ENCODE peak calls at places on chromosomes 4 and X, in four cellular contexts. I is fibroblast of pulmonary artery; D is stimulated activated CD8-positive, alpha-beta memory T cell treated with anti-CD3 and anti-CD28 coated beads, Interleukin-7, amount 100 ng/mL, for 1 hour; W is endodermal cell. K is an unnamed sample.

GRCh38 chrX:14015941-14016340 is 13.8 kb downstream of the GEMIN8 start:
- DNase-seq in I (no peak), W (no peak), D (no peak), K (no peak)

GRCh38 chr4:99816611-99817309 is at the start of gene DAPP1:
- DNase-seq in D (peak), I (no peak), W (peak), K (no peak)

GRCh38 chr4:1793940-1794808 is 1.1 kb downstream of the FGFR3 start:
- DNase-seq in W (peak), D (no peak), I (peak), K (no peak)

GRCh38 chr4:190016369-190017289 is 10.4 kb downstream of the FRG2 start:
- DNase-seq in W (no peak), D (no peak), I (no peak), K (no peak)

GRCh38 chr4:137909910-137910309 is 332.2 kb downstream of the SLC7A11 start:
- DNase-seq in I (no peak), D (no peak), W (peak), K (peak)

GRCh38 chrX:150959557-150959956 is 23.6 kb upstream of the HMGB3 start:
- DNase-seq in I (no peak), D (no peak), W (no peak), K (no peak)

GRCh38 chr4:7625073-7625472 is 190.3 kb upstream of the PSAPL1 start:
- DNase-seq in W (no peak), I (no peak), D (no peak), K (no peak)

GRCh38 chr4:165474784-165475705 is 96.2 kb downstream of the CPE start:
- DNase-seq in I (no peak), D (no peak), W (no peak), K (no peak)

GRCh38 chr4:73620115-73620792 is at the start of gene RASSF6:
- DNase-seq in W (peak), D (no peak), I (no peak), K (no peak)

GRCh38 chr4:176769519-176769918 is 23.2 kb downstream of the VEGFC start:
- DNase-seq in D (no peak), W (no peak), I (peak), K (no peak)

GRCh38 chrX:146934256-146934655 is 119.7 kb upstream of the CXorf51A start:
- DNase-seq in D (no peak), W (no peak), I (no peak), K (no peak)

GRCh38 chr4:110869114-110869513 is 246.2 kb upstream of the PITX2 start:
- DNase-seq in W (no peak), I (no peak), D (no peak), K (no peak)

GRCh38 chrX:74784629-74785028 is 140.6 kb downstream of the NEXMIF start:
- DNase-seq in I (no peak), W (no peak), D (no peak), K (no peak)

GRCh38 chrX:56733459-56734046 is 4.5 kb downstream of the NBDY start:
- DNase-seq in W (peak), D (peak), I (peak), K (peak)

GRCh38 chr4:159296061-159296460 is 193.2 kb downstream of the RAPGEF2 start:
- DNase-seq in W (no peak), D (no peak), I (no peak), K (no peak)

GRCh38 chr4:83629945-83630684 is 94.2 kb downstream of the GPAT3 start:
- DNase-seq in D (no peak), I (peak), W (no peak), K (no peak)

GRCh38 chr4:158208931-158209640 is 1.2 kb upstream of the TMEM144 start:
- DNase-seq in I (peak), D (no peak), W (no peak), K (no peak)

GRCh38 chrX:19750028-19750786 is 137.2 kb downstream of the SH3KBP1 start:
- DNase-seq in D (no peak), I (no peak), W (no peak), K (no peak)

GRCh38 chr4:84238247-84239090 is 260.6 kb downstream of the NKX6-1 start:
- DNase-seq in W (no peak), D (no peak), I (no peak), K (no peak)

GRCh38 chr4:119623025-119623424 is 5.6 kb downstream of the PDE5A start:
- DNase-seq in W (no peak), D (no peak), I (peak), K (no peak)

GRCh38 chrX:47232803-47233332 is at the start of gene USP11:
- DNase-seq in D (peak), W (peak), I (peak), K (peak)

GRCh38 chr4:74944354-74944793 is 11.5 kb downstream of the PARM1 start:
- DNase-seq in W (no peak), I (no peak), D (no peak), K (no peak)

GRCh38 chr4:105191621-105192210 is 45.0 kb downstream of the TET2 start:
- DNase-seq in I (peak), D (no peak), W (no peak), K (no peak)

GRCh38 chr4:26780524-26780923 is 80.1 kb upstream of the STIM2 start:
- DNase-seq in W (no peak), I (peak), D (no peak), K (no peak)

GRCh38 chrX:39263946-39264483 is 462.8 kb downstream of the MID1IP1 start:
- DNase-seq in I (no peak), D (no peak), W (no peak), K (no peak)

GRCh38 chr4:41294445-41295062 is 37.8 kb downstream of the UCHL1 start:
- DNase-seq in I (no peak), W (no peak), D (no peak), K (no peak)

GRCh38 chr4:86825511-86825910 is 23.7 kb downstream of the SLC10A6 start:
- DNase-seq in I (no peak), W (no peak), D (no peak), K (no peak)

GRCh38 chr4:64385177-64385549 is 24.1 kb downstream of the TECRL start:
- DNase-seq in W (no peak), D (no peak), I (no peak), K (no peak)

GRCh38 chr4:105992641-105993305 is 97.5 kb downstream of the NPNT start:
- DNase-seq in W (no peak), I (no peak), D (no peak), K (no peak)

GRCh38 chr4:25860586-25861421 is 2.0 kb downstream of the SEL1L3 start:
- DNase-seq in I (peak), W (no peak), D (no peak), K (no peak)

GRCh38 chrX:100635989-100636320 is 651 bp downstream of the TSPAN6 start:
- DNase-seq in W (no peak), I (no peak), D (no peak), K (no peak)

GRCh38 chr4:78372282-78372988 is 179.1 kb upstream of the ANXA3 start:
- DNase-seq in I (no peak), D (no peak), W (no peak), K (no peak)

GRCh38 chrX:154603438-154604430 is 15.3 kb downstream of the CTAG1B start:
- DNase-seq in W (no peak), D (no peak), I (peak), K (no peak)

GRCh38 chr4:21947768-21948346 is 715 bp downstream of the KCNIP4 start:
- DNase-seq in I (no peak), W (no peak), D (no peak), K (no peak)

GRCh38 chrX:31423575-31424284 is 351.9 kb upstream of the FTHL17 start:
- DNase-seq in D (no peak), W (peak), I (peak), K (peak)

GRCh38 chr4:142901166-142901662 is 55.1 kb upstream of the INPP4B start:
- DNase-seq in W (no peak), D (no peak), I (no peak), K (no peak)

GRCh38 chrX:120522820-120523219 is 37.9 kb downstream of the CUL4B start:
- DNase-seq in W (no peak), D (no peak), I (no peak), K (no peak)